ENCODE peak calls at places on chromosomes 12 and 14, in ten cellular contexts. Z is upper lobe of left lung, U is activated gamma-delta T cell, E is Daoy, C is progenitor cell of endocrine pancreas, F is uterus, N is left ventricle myocardium inferior, T is esophagus squamous epithelium, B is left colon, W is iris pigment epithelial cell. V is an unnamed sample.
A peak's percentile ranks its signal among the peaks of the same experiment; 100 is the strongest.

GRCh38 chr14:24721772-24722171 is 87.8 kb upstream of the GZMB start:
- DNase-seq in Z (no peak), C (no peak), N (no peak), U (no peak), F (no peak), E (no peak), T (no peak), W (peak; percentile 7), B (no peak), V (no peak)

GRCh38 chr14:75011356-75012097 is 8.8 kb downstream of the EIF2B2 start:
- DNase-seq in W (peak; percentile 83), T (no peak), E (peak; percentile 70), N (no peak), C (no peak), F (no peak), U (no peak), Z (no peak), B (no peak), V (no peak)

GRCh38 chr14:28609228-28609828 is 157.3 kb upstream of the FOXG1 start:
- DNase-seq in C (peak; percentile 53), Z (peak; percentile 32), E (peak; percentile 72), T (no peak), F (no peak), U (no peak), B (peak; percentile 60), N (no peak), W (peak; percentile 63), V (peak; percentile 89)

GRCh38 chr12:77104792-77105191 is 39.4 kb upstream of the E2F7 start:
- DNase-seq in F (no peak), E (no peak), Z (no peak), W (peak; percentile 39), T (no peak), C (no peak), N (no peak), U (no peak), B (no peak), V (no peak)

GRCh38 chr14:69263364-69263763 is 3.4 kb downstream of the GALNT16 start:
- DNase-seq in C (no peak), W (peak; percentile 62), N (peak; percentile 62), T (no peak), F (peak; percentile 77), U (no peak), E (peak; percentile 95), Z (no peak), B (no peak), V (peak; percentile 63)

GRCh38 chr12:94813314-94813713 is 163.0 kb upstream of the TMCC3 start:
- DNase-seq in U (no peak), F (no peak), W (no peak), E (no peak), Z (no peak), C (no peak), T (no peak), N (no peak), B (no peak), V (no peak)

GRCh38 chr12:48961801-48962200 is 4.5 kb upstream of the ARF3 start:
- DNase-seq in B (no peak), T (no peak), W (no peak), F (no peak), U (no peak), Z (no peak), E (no peak), N (no peak), C (no peak), V (no peak)

GRCh38 chr14:32728957-32729356 is 209.7 kb upstream of the NPAS3 start:
- DNase-seq in W (no peak), U (no peak), N (no peak), C (no peak), F (no peak), Z (no peak), T (no peak), B (no peak), E (no peak), V (no peak)